ENCODE peak calls at places on chromosomes 7 and 10, in seven cellular contexts. I is spleen; Q is naive thymus-derived CD4-positive, alpha-beta T cell; T is cardiac muscle cell; E is CD8-positive, alpha-beta memory T cell; W is CD8-positive, alpha-beta T cell; D is IMR-90. U is an unnamed sample. For H3K4me1, the result is how much of the 10 kb centered on the place peaks cover.

GRCh38 chr7:67487316-67487715 is 490.7 kb downstream of the TYW1 start:
- DNase-seq in I (no peak), Q (no peak), T (no peak), E (no peak), W (no peak), D (no peak), U (no peak)

GRCh38 chr7:47577351-47577919 is 4.5 kb downstream of the TNS3 start:
- DNase-seq in I (peak), Q (no peak), T (no peak), E (no peak), W (no peak), D (no peak), U (no peak)

GRCh38 chr10:115827650-115828049 is 445.4 kb downstream of the GFRA1 start:
- DNase-seq in I (no peak), Q (no peak), T (peak), E (no peak), W (no peak), D (peak), U (no peak)

GRCh38 chr7:18610331-18610948 is 114.9 kb downstream of the HDAC9 start:
- DNase-seq in I (no peak), Q (no peak), T (peak), E (no peak), W (no peak), D (peak), U (no peak)

GRCh38 chr7:620052-620451 is 100.4 kb upstream of the PDGFA start:
- DNase-seq in I (no peak), Q (no peak), T (peak), E (no peak), W (no peak), D (peak), U (no peak)

GRCh38 chr10:133180192-133180914 is 20.3 kb downstream of the KNDC1 start:
- DNase-seq in I (peak), Q (no peak), T (no peak), E (no peak), W (no peak), D (no peak), U (no peak)

GRCh38 chr7:108096996-108097395 is 33.2 kb downstream of the LAMB4 start:
- DNase-seq in I (no peak), Q (no peak), T (no peak), E (no peak), W (no peak), D (no peak), U (no peak)

GRCh38 chr7:48253020-48253419 is 81.8 kb downstream of the ABCA13 start:
- DNase-seq in I (no peak), Q (no peak), T (no peak), E (no peak), W (no peak), D (no peak), U (no peak)

GRCh38 chr10:86711957-86712708 is 43.8 kb downstream of the LDB3 start:
- DNase-seq in I (peak), Q (peak), T (peak), E (no peak), W (peak), D (peak), U (no peak)

GRCh38 chr10:30013684-30014246 is 45.6 kb downstream of the JCAD start:
- DNase-seq in I (no peak), Q (no peak), T (peak), E (no peak), W (no peak), D (peak), U (no peak)
- H3K27ac ChIP-seq in I (no peak), Q (no peak), T (peak), E (no peak), W (no peak), D (no peak), U (no peak)

DNA sequence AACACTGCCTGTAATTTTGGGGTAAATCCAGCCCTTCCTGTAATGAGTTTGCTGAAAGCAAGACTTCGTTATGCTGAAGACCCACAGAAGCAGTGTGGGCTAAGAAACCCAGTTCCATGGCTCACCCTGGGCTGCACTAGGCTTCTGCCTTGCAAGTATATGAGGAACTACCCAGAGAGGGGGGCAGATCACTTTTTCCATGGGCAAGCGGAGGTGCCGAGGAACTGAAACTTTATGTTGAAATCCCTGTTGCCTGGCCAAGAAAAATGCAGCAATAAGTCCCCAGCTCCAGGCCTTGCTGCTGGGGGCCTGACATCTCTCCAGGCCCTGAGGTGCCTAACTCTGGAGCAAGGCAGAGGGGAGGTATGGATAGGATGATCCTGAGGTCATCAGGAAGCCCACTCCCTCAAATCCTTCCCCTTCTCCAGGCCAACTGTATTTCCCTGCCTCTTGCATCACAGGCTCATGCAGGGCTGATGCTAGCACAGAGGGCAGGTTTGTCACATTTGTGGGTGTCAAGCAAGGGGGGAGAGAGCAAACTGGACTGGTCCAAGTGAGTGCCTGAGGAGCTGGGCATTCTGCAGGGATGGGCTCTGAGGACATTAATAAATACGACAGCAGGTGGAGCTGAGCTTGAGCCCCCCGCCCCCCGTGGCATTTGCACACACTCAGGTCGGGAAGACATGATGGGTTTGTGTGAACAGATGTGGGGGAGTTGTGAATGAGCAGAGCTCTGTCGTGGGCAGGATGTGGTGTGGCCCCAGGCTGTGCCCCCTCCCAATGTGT is 8.7 kb downstream of the RASSF4 start:
- DNase-seq in I (peak), Q (no peak), T (peak), E (no peak), W (peak), D (no peak), U (no peak)
- H3K4me3 ChIP-seq in I (no peak), Q (no peak), T (no peak), E (no peak), W (no peak), D (no peak), U (no peak)

GRCh38 chr7:27163776-27164380 is 1.5 kb downstream of the HOXA9 start:
- DNase-seq in I (peak), Q (no peak), T (no peak), E (no peak), W (no peak), D (no peak), U (no peak)
- H3K4me1 ChIP-seq in I (half or more), Q (under half), T (under half), E (under half), W (under half), D (under half), U (under half)

GRCh38 chr10:94327649-94328048 is 35.1 kb downstream of the NOC3L start:
- DNase-seq in I (no peak), Q (no peak), T (no peak), E (no peak), W (no peak), D (no peak), U (no peak)
- H3K27ac ChIP-seq in I (peak), Q (no peak), T (no peak), E (no peak), W (no peak), D (no peak), U (no peak)

DNA sequence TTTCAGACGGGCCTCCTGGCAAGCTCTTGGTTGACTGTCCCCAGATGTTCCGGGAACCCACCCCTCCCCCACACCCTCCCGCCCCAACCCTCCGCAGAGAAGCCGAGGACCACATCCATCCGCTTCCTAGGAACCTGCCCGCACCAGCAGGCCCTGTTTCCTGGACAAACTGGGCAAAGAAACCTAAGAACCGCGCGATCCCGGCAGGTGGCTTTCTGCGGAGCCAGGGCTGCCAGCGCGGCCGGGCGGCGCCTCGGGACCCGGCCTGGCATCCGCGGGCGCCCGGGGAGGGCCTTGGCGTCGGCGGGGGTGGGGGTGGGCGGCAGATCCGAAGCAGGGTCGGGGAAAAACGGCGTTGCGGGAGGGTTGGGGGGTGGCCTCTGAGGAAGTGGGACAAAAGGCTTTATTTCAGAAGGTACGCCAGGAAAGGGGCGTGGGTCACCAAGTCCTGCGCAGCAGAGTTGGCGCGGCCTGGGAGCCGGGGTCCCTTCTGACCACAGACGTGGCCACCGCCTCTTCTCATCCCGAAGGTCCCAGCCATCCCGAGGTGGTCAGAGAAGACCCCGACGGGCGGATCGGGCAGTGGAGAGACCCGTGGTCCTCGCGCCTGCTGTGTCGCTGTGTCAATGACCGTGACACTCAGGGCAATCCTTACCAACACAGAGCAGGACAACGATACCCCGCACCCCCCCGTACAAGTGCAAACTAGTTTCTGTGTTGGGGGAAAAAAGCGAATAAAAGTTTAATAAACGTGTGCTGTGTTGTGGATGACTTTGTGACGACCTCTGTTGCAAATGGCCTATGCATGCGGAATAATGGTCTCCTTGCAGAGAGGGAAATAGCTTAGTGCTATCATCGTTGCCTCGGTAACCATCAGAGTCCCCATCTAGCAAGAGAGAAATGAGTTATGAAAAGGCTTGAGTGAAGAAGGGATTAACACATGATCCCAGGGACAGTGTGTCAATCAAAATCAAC is 19.5 kb upstream of the GATA3 start:
- DNase-seq in I (no peak), Q (no peak), T (no peak), E (no peak), W (no peak), D (no peak), U (peak)
- H3K4me3 ChIP-seq in I (peak), Q (no peak), T (peak), E (no peak), W (no peak), D (no peak), U (no peak)

DNA sequence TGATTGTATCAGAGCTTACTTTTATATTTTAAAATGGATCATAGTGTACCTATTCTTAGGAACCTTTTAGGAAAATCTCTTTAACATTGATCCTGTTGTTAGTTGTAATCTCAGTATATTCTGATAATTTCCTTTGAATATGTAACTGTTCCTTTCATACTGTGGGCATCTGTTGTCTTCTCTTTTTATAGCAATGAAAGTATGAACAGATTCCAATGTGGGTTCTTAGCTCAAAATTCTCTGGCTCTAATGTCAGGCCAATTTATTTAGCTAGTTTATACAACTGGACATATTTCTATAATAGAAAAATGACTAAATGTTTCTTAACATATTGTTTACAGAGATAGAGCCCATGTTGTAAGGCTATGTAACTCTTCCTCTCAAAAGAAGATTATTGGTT is 363.1 kb downstream of the AUTS2 start:
- DNase-seq in I (no peak), Q (no peak), T (no peak), E (no peak), W (no peak), D (no peak), U (no peak)
- H3K4me1 ChIP-seq in I (under half), Q (under half), T (half or more), E (under half), W (under half), D (under half), U (under half)

GRCh38 chr7:36129048-36129534 is 24.0 kb upstream of the EEPD1 start:
- DNase-seq in I (no peak), Q (no peak), T (peak), E (no peak), W (no peak), D (peak), U (no peak)

GRCh38 chr7:36131499-36131898 is 21.6 kb upstream of the EEPD1 start:
- DNase-seq in I (no peak), Q (no peak), T (no peak), E (no peak), W (no peak), D (no peak), U (no peak)

GRCh38 chr7:36131026-36131425 is 22.0 kb upstream of the EEPD1 start:
- DNase-seq in I (no peak), Q (no peak), T (no peak), E (no peak), W (no peak), D (peak), U (no peak)

GRCh38 chr7:36132025-36132424 is 21.0 kb upstream of the EEPD1 start:
- DNase-seq in I (no peak), Q (no peak), T (no peak), E (no peak), W (no peak), D (no peak), U (no peak)

GRCh38 chr7:36130236-36130945 is 22.7 kb upstream of the EEPD1 start:
- DNase-seq in I (no peak), Q (no peak), T (no peak), E (no peak), W (no peak), D (no peak), U (no peak)
- H3K27ac ChIP-seq in I (no peak), Q (no peak), T (no peak), E (no peak), W (no peak), D (no peak), U (no peak)

GRCh38 chr7:34100661-34101060 is 195.3 kb downstream of the BMPER start:
- DNase-seq in I (no peak), Q (no peak), T (no peak), E (no peak), W (no peak), D (no peak), U (no peak)

GRCh38 chr7:34107306-34107705 is 202.0 kb downstream of the BMPER start:
- DNase-seq in I (no peak), Q (no peak), T (peak), E (no peak), W (no peak), D (peak), U (no peak)

GRCh38 chr7:34108150-34108549 is 202.8 kb downstream of the BMPER start:
- DNase-seq in I (no peak), Q (no peak), T (peak), E (no peak), W (no peak), D (peak), U (no peak)

GRCh38 chr7:34104120-34104519 is 198.8 kb downstream of the BMPER start:
- DNase-seq in I (no peak), Q (no peak), T (no peak), E (no peak), W (no peak), D (peak), U (no peak)

DNA sequence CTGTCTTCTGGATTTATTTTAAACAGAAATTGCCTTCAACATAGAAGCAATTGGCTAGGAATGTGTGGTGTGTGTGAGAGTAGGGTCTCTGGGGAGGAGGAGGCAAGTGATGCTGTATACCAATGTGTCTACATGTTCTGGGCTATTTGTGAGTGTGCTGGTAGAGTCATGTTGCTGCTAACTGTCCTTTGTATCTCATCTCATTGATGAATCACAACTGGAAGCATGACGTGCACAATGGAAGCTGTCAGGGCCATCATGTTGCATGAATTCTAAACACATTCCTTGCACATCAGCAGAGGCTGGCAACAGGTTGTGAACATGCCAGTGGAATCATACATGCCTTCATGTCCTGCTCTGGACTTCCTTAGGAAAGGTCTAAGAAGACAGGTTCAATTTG is 199.7 kb downstream of the BMPER start:
- DNase-seq in I (no peak), Q (no peak), T (peak), E (no peak), W (no peak), D (peak), U (no peak)
- H3K4me3 ChIP-seq in I (no peak), Q (no peak), T (no peak), E (no peak), W (no peak), D (no peak), U (no peak)

GRCh38 chr10:63717089-63717715 is 196.0 kb downstream of the REEP3 start:
- DNase-seq in I (no peak), Q (no peak), T (no peak), E (no peak), W (no peak), D (no peak), U (no peak)
- H3K4me1 ChIP-seq in I (under half), Q (under half), T (under half), E (under half), W (under half), D (under half), U (under half)

GRCh38 chr7:6022671-6023070 is 8.5 kb upstream of the ANKRD61 start:
- DNase-seq in I (no peak), Q (no peak), T (no peak), E (no peak), W (no peak), D (no peak), U (no peak)

GRCh38 chr7:6026917-6027316 is 4.3 kb upstream of the ANKRD61 start:
- DNase-seq in I (peak), Q (no peak), T (no peak), E (no peak), W (no peak), D (no peak), U (no peak)

GRCh38 chr7:6027806-6028365 is 3.3 kb upstream of the ANKRD61 start:
- DNase-seq in I (peak), Q (no peak), T (no peak), E (no peak), W (no peak), D (no peak), U (no peak)

GRCh38 chr7:6026011-6026819 is 5.0 kb upstream of the ANKRD61 start:
- DNase-seq in I (peak), Q (peak), T (peak), E (peak), W (peak), D (peak), U (peak)

DNA sequence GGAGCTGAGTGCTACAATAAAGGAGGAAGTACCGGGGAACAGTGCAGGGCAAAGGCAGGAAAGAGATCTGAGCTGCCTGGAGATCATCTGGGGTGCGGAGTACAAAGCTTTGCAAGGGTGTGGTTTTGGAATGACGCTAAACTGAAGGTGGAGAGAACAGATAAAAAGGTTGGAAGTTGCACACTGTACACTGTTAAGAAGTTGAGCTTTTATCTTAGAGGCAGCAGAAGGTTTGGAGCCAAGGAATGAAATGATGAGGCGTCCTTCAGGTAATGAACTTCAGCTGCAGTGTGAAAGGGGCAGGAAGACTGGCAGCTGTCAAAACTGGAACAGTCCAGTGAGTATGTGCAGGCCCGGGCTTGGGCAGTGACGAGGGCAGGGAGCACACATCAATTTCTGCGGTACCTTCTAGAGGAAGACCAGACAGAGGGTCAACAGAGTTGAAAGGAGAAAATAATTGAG is 7.2 kb upstream of the ANKRD61 start:
- DNase-seq in I (no peak), Q (no peak), T (no peak), E (no peak), W (no peak), D (no peak), U (no peak)
- H3K27ac ChIP-seq in I (no peak), Q (no peak), T (peak), E (no peak), W (no peak), D (no peak), U (no peak)